ENCODE peak calls at places on chromosomes 4 and X, in seven cellular contexts. X is prostate gland, Z is Peyer's patch, I is ovary, Y is breast epithelium, R is testis, V is A549. F is an unnamed sample. For H3K4me1, the result is how much of the 10 kb centered on the place peaks cover.

GRCh38 chr4:157514711-157515110 is 294.2 kb downstream of the GRIA2 start:
- DNase-seq in X (no peak), Z (no peak), I (no peak), Y (no peak), R (peak), V (no peak), F (no peak)

GRCh38 chr4:24973471-24974251 is 57.1 kb downstream of the LGI2 start:
- DNase-seq in X (peak), Z (no peak), I (no peak), Y (peak), R (peak), V (peak), F (peak)

GRCh38 chrX:30005821-30006220 is 209.5 kb upstream of the MAGEB2 start:
- DNase-seq in X (no peak), Z (no peak), I (no peak), Y (no peak), R (no peak), V (no peak), F (no peak)

GRCh38 chrX:3788494-3789233 is 75.2 kb upstream of the PRKX start:
- DNase-seq in X (no peak), Z (no peak), I (no peak), Y (no peak), R (no peak), V (no peak), F (no peak)

GRCh38 chr4:37568494-37568893 is 117.7 kb downstream of the RELL1 start:
- DNase-seq in X (no peak), Z (peak), I (no peak), Y (no peak), R (no peak), V (no peak), F (no peak)

GRCh38 chr4:101954351-101954750 is 163.8 kb downstream of the BANK1 start:
- DNase-seq in X (no peak), Z (no peak), I (no peak), Y (no peak), R (no peak), V (peak), F (no peak)

GRCh38 chr4:155392486-155393184 is 15.9 kb upstream of the MAP9 start:
- DNase-seq in X (no peak), Z (no peak), I (no peak), Y (no peak), R (no peak), V (peak), F (no peak)

GRCh38 chr4:144374065-144374464 is 233.5 kb upstream of the GYPA start:
- DNase-seq in X (no peak), Z (no peak), I (no peak), Y (no peak), R (no peak), V (no peak), F (no peak)

GRCh38 chrX:13689519-13690211 is 737 bp downstream of the RAB9A start:
- DNase-seq in X (no peak), Z (no peak), I (no peak), Y (no peak), R (no peak), V (no peak), F (no peak)

GRCh38 chr4:111630705-111631104 is 514.5 kb upstream of the FAM241A start:
- DNase-seq in X (no peak), Z (no peak), I (no peak), Y (no peak), R (no peak), V (no peak), F (no peak)

GRCh38 chr4:555566-556275 is 20.4 kb downstream of the TMEM271 start:
- DNase-seq in X (no peak), Z (peak), I (no peak), Y (no peak), R (no peak), V (no peak), F (no peak)

GRCh38 chrX:30906726-30907125 is 17.7 kb upstream of the TAB3 start:
- DNase-seq in X (no peak), Z (no peak), I (no peak), Y (no peak), R (no peak), V (no peak), F (no peak)

GRCh38 chrX:115958687-115959359 is 211.7 kb upstream of the AGTR2 start:
- DNase-seq in X (no peak), Z (no peak), I (no peak), Y (no peak), R (no peak), V (no peak), F (no peak)

GRCh38 chr4:2803624-2804448 is 11.0 kb downstream of the SH3BP2 start:
- DNase-seq in X (no peak), Z (peak), I (no peak), Y (no peak), R (no peak), V (no peak), F (no peak)

GRCh38 chr4:145001635-145002034 is 96.4 kb downstream of the ANAPC10 start:
- DNase-seq in X (no peak), Z (no peak), I (no peak), Y (no peak), R (no peak), V (no peak), F (no peak)

GRCh38 chrX:16418650-16419049 is 231.3 kb upstream of the S100G start:
- DNase-seq in X (no peak), Z (no peak), I (no peak), Y (no peak), R (no peak), V (no peak), F (no peak)

GRCh38 chr4:99323761-99324160 is 2.6 kb upstream of the ADH1B start:
- DNase-seq in X (peak), Z (no peak), I (peak), Y (no peak), R (peak), V (no peak), F (no peak)

GRCh38 chr4:8849266-8850073 is 22.2 kb downstream of the HMX1 start:
- DNase-seq in X (no peak), Z (peak), I (no peak), Y (no peak), R (no peak), V (no peak), F (no peak)

GRCh38 chr4:137468836-137469235 is 63.5 kb downstream of the PCDH18 start:
- DNase-seq in X (no peak), Z (no peak), I (no peak), Y (no peak), R (no peak), V (no peak), F (no peak)

GRCh38 chr4:112119358-112119783 is 25.9 kb upstream of the FAM241A start:
- DNase-seq in X (no peak), Z (no peak), I (no peak), Y (no peak), R (no peak), V (no peak), F (no peak)

GRCh38 chr4:6575503-6576240 is 683 bp downstream of the MAN2B2 start:
- DNase-seq in X (no peak), Z (no peak), I (no peak), Y (no peak), R (no peak), V (no peak), F (no peak)

GRCh38 chr4:108700358-108700757 is 50.0 kb downstream of the OSTC start:
- DNase-seq in X (no peak), Z (no peak), I (no peak), Y (no peak), R (no peak), V (no peak), F (no peak)

GRCh38 chr4:146975535-146975934 is 29.9 kb upstream of the TTC29 start:
- DNase-seq in X (no peak), Z (no peak), I (no peak), Y (no peak), R (no peak), V (no peak), F (no peak)

GRCh38 chr4:76955187-76955586 is 5.6 kb downstream of the SEPTIN11 start:
- DNase-seq in X (no peak), Z (no peak), I (no peak), Y (no peak), R (no peak), V (no peak), F (no peak)

GRCh38 chr4:168710353-168710946 is 213.6 kb downstream of the PALLD start:
- DNase-seq in X (peak), Z (no peak), I (peak), Y (peak), R (peak), V (peak), F (peak)

GRCh38 chrX:7552758-7553157 is 290.2 kb upstream of the VCX start:
- DNase-seq in X (no peak), Z (no peak), I (no peak), Y (no peak), R (no peak), V (no peak), F (no peak)

GRCh38 chr4:84852081-84852480 is 114.4 kb downstream of the WDFY3 start:
- DNase-seq in X (no peak), Z (no peak), I (no peak), Y (no peak), R (peak), V (no peak), F (no peak)

GRCh38 chrX:110853610-110854009 is 58.0 kb upstream of the CHRDL1 start:
- DNase-seq in X (peak), Z (no peak), I (no peak), Y (peak), R (peak), V (peak), F (no peak)

GRCh38 chrX:113935516-113935915 is 648.4 kb upstream of the HTR2C start:
- DNase-seq in X (no peak), Z (no peak), I (no peak), Y (no peak), R (no peak), V (peak), F (no peak)

GRCh38 chr4:182842104-182842600 is 75.0 kb downstream of the DCTD start:
- DNase-seq in X (no peak), Z (no peak), I (no peak), Y (no peak), R (no peak), V (no peak), F (no peak)

GRCh38 chr4:121189351-121189750 is 25.2 kb upstream of the TNIP3 start:
- DNase-seq in X (no peak), Z (no peak), I (no peak), Y (no peak), R (no peak), V (no peak), F (no peak)

GRCh38 chr4:150230556-150230955 is 152.3 kb downstream of the DCLK2 start:
- DNase-seq in X (no peak), Z (no peak), I (no peak), Y (no peak), R (no peak), V (no peak), F (no peak)

GRCh38 chr4:42083816-42084215 is 68.6 kb downstream of the BEND4 start:
- DNase-seq in X (no peak), Z (no peak), I (no peak), Y (no peak), R (no peak), V (no peak), F (no peak)

GRCh38 chr4:147160908-147161513 is 215.3 kb upstream of the TTC29 start:
- DNase-seq in X (no peak), Z (no peak), I (peak), Y (no peak), R (peak), V (peak), F (no peak)

GRCh38 chrX:129478516-129478915 is 44.8 kb downstream of the SMARCA1 start:
- DNase-seq in X (no peak), Z (no peak), I (no peak), Y (no peak), R (no peak), V (no peak), F (no peak)

GRCh38 chr4:150668824-150669223 is 86.9 kb downstream of the MAB21L2 start:
- DNase-seq in X (no peak), Z (no peak), I (no peak), Y (no peak), R (no peak), V (no peak), F (no peak)

GRCh38 chr4:47374477-47374876 is 89.0 kb downstream of the COMMD8 start:
- DNase-seq in X (no peak), Z (no peak), I (no peak), Y (no peak), R (no peak), V (no peak), F (no peak)

GRCh38 chrX:107715331-107716044 is 60.1 kb downstream of the TSC22D3 start:
- DNase-seq in X (no peak), Z (no peak), I (no peak), Y (no peak), R (no peak), V (no peak), F (no peak)

GRCh38 chr4:113446019-113446418 is 315.5 kb downstream of the CAMK2D start:
- DNase-seq in X (no peak), Z (no peak), I (no peak), Y (no peak), R (no peak), V (peak), F (no peak)

GRCh38 chr4:139011220-139011950 is 4.2 kb upstream of the NOCT start:
- DNase-seq in X (no peak), Z (peak), I (no peak), Y (no peak), R (no peak), V (no peak), F (no peak)
- TF ChIP-seq POLR2A in X (no peak), Z (no peak), I (no peak), Y (no peak), R (no peak), V (no peak), F (no peak)

GRCh38 chr4:81407726-81408125 is 64.0 kb downstream of the RASGEF1B start:
- DNase-seq in X (no peak), Z (no peak), I (no peak), Y (no peak), R (no peak), V (no peak), F (no peak)

GRCh38 chr4:81405900-81406401 is 65.8 kb downstream of the RASGEF1B start:
- DNase-seq in X (peak), Z (no peak), I (peak), Y (no peak), R (peak), V (peak), F (no peak)

GRCh38 chr4:81409836-81410235 is 61.9 kb downstream of the RASGEF1B start:
- DNase-seq in X (no peak), Z (no peak), I (no peak), Y (no peak), R (no peak), V (no peak), F (no peak)

GRCh38 chr4:81408341-81408740 is 63.4 kb downstream of the RASGEF1B start:
- DNase-seq in X (no peak), Z (no peak), I (no peak), Y (no peak), R (no peak), V (no peak), F (no peak)

DNA sequence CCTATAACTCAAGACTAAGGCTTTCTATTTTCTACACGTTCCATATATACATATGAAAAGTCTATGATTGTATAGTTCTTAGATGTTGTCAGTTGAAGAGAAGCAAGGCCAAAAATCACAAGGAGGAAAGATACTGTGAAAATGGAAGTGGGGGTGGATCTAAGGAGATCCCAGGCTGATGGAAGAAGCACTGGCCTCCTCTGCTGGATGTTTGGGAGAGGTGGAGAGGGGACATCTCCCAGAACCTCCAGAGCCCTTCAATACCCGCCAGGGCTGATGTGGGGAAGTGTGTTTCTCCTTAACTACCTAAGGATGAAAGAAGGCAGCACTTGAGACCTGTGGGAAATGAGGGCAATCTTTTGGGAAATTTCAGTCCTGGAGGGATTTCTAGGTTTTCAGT is 67.4 kb downstream of the RASGEF1B start:
- DNase-seq in X (no peak), Z (no peak), I (no peak), Y (no peak), R (no peak), V (no peak), F (no peak)
- TF ChIP-seq CTCF in X (no peak), Z (no peak), I (no peak), Y (no peak), R (no peak), V (no peak), F (no peak)

GRCh38 chr4:86608757-86609375 is 14.8 kb downstream of the PTPN13 start:
- DNase-seq in X (no peak), Z (no peak), I (no peak), Y (no peak), R (no peak), V (no peak), F (no peak)
- H3K4me1 ChIP-seq in X (under half), Z (under half), I (under half), Y (under half), R (under half), V (under half), F (under half)

DNA sequence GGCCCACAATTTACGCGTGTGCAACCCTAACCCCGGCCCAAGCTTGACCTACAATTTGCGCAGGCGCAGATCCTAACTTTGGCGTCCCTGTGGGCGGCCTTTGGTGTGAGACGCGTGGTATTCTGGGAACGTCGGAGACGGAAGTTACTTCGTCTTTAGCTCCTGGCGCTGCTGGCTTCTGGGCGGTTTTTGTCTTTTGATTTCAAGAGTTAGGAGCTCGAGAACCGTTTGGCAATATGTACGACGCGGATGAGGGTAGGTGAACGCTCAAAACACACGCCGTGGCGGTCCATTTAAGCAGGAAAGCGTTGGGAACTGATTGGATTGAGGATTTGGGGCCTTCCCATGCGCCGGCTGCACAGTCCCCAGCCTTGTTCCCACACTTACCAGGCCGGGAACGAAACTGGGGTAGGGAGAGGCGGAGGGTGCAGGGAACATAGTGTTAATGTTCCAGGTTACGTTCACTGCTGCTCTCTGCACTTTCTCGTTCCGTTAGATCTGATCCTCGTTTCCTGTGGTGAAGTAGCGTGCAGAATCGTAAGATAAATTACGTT is at the start of gene POLR2B:
- DNase-seq in X (peak), Z (peak), I (peak), Y (peak), R (peak), V (peak), F (peak)
- TF ChIP-seq POLR2A in X (peak), Z (peak), I (peak), Y (peak), R (peak), V (peak), F (peak)

DNA sequence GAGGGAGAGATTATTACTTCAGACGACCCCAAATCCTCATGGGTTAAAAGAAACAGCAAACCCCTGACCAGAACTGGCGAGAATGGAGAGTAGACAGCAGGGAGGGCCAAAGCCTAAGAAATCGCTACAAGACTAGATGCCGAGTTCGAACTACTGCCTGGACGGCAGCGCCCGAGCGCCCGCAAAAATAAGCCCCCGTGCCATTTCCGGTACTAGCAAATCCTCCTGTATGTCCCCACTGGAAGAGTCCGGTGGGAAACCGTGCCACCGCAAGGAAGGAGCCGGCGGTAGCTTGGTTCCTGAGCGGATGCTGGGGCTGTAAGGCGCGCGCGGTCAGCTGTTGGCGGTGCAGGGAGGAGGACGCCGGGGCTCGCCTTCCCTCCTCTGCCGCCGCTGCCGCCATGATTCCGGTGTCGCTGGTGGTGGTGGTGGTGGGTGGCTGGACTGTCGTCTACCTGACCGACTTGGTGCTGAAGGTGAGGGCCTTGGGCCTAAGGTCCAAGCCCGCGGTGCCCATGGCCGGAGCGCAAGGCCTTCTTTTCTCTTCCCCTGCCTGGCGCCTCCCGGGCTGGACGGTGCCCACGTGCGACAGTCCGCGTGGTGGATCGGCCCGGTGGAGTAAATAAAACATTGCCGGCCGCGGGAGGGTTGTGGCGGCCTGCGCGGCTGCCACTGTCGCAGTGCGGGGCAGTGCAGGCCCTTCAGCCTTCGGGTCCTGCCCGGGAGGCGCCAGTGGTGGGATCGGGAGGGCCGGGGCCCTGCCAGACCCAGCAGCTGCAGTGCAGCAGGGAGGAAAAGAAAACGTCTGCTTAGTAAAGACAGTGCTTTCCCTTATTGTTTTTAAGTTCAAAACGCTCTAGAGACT is at the start of gene MBTPS2:
- DNase-seq in X (peak), Z (peak), I (peak), Y (peak), R (peak), V (peak), F (peak)
- TF ChIP-seq CTCF in X (no peak), Z (no peak), I (peak), Y (no peak), R (no peak), V (no peak), F (no peak)

GRCh38 chr4:94527556-94528233 is 76.0 kb downstream of the PDLIM5 start:
- DNase-seq in X (no peak), Z (no peak), I (no peak), Y (no peak), R (no peak), V (no peak), F (no peak)
- H3K4me1 ChIP-seq in X (under half), Z (under half), I (under half), Y (under half), R (under half), V (half or more), F (half or more)

DNA sequence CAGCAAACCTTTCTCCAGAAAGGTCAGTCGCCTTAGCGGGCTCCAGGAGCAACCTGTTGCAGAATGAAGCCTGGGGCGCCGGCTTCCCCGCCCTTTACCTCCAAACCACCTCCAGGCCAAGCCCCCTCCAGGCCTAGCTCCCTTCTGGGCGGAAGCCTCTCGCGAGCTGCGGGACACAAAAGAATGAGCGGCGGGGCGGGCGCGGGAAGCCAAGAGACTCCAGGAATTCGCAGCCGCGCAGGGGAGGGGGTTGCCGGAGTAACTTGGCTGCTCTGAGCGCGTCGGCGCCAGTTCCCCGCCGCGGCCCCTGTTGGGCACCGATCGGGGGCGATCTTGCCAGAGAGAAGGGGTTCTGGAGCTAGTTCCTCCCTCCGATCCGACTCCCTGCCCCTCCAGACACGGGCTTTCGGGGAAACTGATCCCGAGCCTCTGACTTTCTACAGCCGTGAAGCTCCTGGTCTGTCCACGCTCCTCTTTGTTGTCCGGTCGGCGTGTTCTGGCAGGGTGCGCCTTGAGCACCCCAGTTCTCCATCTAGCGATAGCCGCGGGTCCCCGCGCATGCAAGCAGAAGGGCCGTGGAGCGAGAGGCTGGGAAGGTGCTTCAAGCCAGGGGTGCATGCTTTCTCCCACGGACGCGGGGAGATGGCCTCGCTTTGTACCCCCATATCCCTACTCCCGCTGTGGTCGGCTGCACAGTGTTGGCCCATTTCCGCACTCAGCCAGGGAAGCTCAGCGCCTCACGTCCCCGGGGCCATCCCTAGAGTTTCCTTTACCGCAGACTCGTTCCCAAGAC is 1.2 kb downstream of the PROM1 start:
- DNase-seq in X (no peak), Z (peak), I (no peak), Y (no peak), R (no peak), V (no peak), F (peak)
- TF ChIP-seq POLR2A in X (no peak), Z (no peak), I (no peak), Y (no peak), R (no peak), V (no peak), F (no peak)